ENCODE peak calls at places on chromosomes 4 and X, in six cellular contexts. S is memory B cell; N is fibroblast of the aortic adventitia; O is nucleus accumbens; E is ovary; J is natural killer cell treated with Interleukin-12 subunit alpha and Interleukin-12 subunit beta and Interleukin-15 and Interleukin-18, amount 100 ng/mL, for 72 hours. I is an unnamed sample.

GRCh38 chr4:43251760-43252317 is 359.3 kb downstream of the GRXCR1 start:
- DNase-seq in S (no peak), O (no peak), J (no peak), N (peak), E (no peak), I (no peak)

GRCh38 chrX:46737462-46737861 is 21.5 kb downstream of the SLC9A7 start:
- DNase-seq in J (no peak), O (no peak), E (no peak), S (no peak), N (peak), I (no peak)

GRCh38 chrX:70613295-70613694 is 168.7 kb downstream of the DLG3 start:
- DNase-seq in N (peak), E (no peak), S (no peak), J (no peak), O (no peak), I (no peak)

GRCh38 chr4:163243297-163243981 is 76.7 kb upstream of the NAF1 start:
- DNase-seq in S (no peak), O (no peak), J (no peak), E (no peak), N (no peak), I (no peak)

GRCh38 chr4:53186714-53187358 is 179.0 kb downstream of the SCFD2 start:
- DNase-seq in N (no peak), J (no peak), O (no peak), E (no peak), S (no peak), I (no peak)

GRCh38 chr4:106080376-106080775 is 185.1 kb downstream of the NPNT start:
- DNase-seq in E (no peak), O (no peak), J (no peak), S (no peak), N (peak), I (no peak)

GRCh38 chrX:19807414-19807813 is 80.0 kb downstream of the SH3KBP1 start:
- DNase-seq in S (no peak), E (no peak), J (no peak), O (no peak), N (no peak), I (no peak)

GRCh38 chr4:45317276-45317675 is 590.9 kb upstream of the GNPDA2 start:
- DNase-seq in E (no peak), O (no peak), J (no peak), N (peak), S (no peak), I (no peak)

GRCh38 chr4:158532556-158533231 is 11.0 kb downstream of the RXFP1 start:
- DNase-seq in E (no peak), O (no peak), N (no peak), S (no peak), J (no peak), I (no peak)

GRCh38 chr4:86895692-86896488 is 3.7 kb upstream of the C4orf36 start:
- DNase-seq in E (no peak), N (peak), S (no peak), O (no peak), J (no peak), I (no peak)

GRCh38 chr4:165493359-165493758 is 114.6 kb downstream of the CPE start:
- DNase-seq in N (peak), O (peak), E (peak), S (peak), J (peak), I (peak)

GRCh38 chr4:47784222-47784621 is 53.6 kb downstream of the CORIN start:
- DNase-seq in N (no peak), J (no peak), E (no peak), O (no peak), S (no peak), I (no peak)

GRCh38 chr4:65599335-65599734 is 71.0 kb downstream of the EPHA5 start:
- DNase-seq in O (no peak), E (no peak), N (peak), J (no peak), S (no peak), I (no peak)